ENCODE peak calls at places on chromosome 2, in nine cellular contexts. S, A, F, V, I, C, H, Z and Y are unnamed samples.

GRCh38 chr2:3536682-3537632 is 17.6 kb upstream of the ADI1 start:
- DNase-seq in S (peak), A (peak), F (peak), V (peak), I (no peak), C (peak), H (peak), Z (peak), Y (no peak)

GRCh38 chr2:55885129-55885943 is 38.2 kb downstream of the EFEMP1 start:
- DNase-seq in S (no peak), A (peak), F (no peak), V (no peak), I (no peak), C (peak), H (no peak), Z (peak), Y (no peak)

GRCh38 chr2:196959750-196960392 is 33.4 kb upstream of the PGAP1 start:
- DNase-seq in S (no peak), A (peak), F (no peak), V (no peak), I (no peak), C (no peak), H (no peak), Z (no peak), Y (no peak)

GRCh38 chr2:187138240-187138639 is 289.3 kb upstream of the ZSWIM2 start:
- DNase-seq in S (peak), A (peak), F (peak), V (no peak), I (no peak), C (peak), H (peak), Z (peak), Y (no peak)

GRCh38 chr2:98037206-98037605 is 41.5 kb upstream of the TMEM131 start:
- DNase-seq in S (no peak), A (no peak), F (no peak), V (no peak), I (no peak), C (no peak), H (no peak), Z (no peak), Y (no peak)

GRCh38 chr2:235690082-235690808 is 196.4 kb downstream of the AGAP1 start:
- DNase-seq in S (no peak), A (no peak), F (no peak), V (no peak), I (no peak), C (no peak), H (no peak), Z (peak), Y (no peak)

GRCh38 chr2:40281021-40281940 is 170.6 kb downstream of the SLC8A1 start:
- DNase-seq in S (no peak), A (peak), F (no peak), V (no peak), I (no peak), C (no peak), H (no peak), Z (peak), Y (no peak)

GRCh38 chr2:240875228-240876034 is 6.8 kb downstream of the AGXT start:
- DNase-seq in S (no peak), A (no peak), F (no peak), V (peak), I (no peak), C (no peak), H (no peak), Z (no peak), Y (peak)

GRCh38 chr2:161166538-161167409 is 6.5 kb downstream of the TANK start:
- DNase-seq in S (no peak), A (no peak), F (no peak), V (no peak), I (no peak), C (peak), H (peak), Z (no peak), Y (no peak)

GRCh38 chr2:146212602-146213001 is 1632.2 kb upstream of the ACVR2A start:
- DNase-seq in S (no peak), A (no peak), F (no peak), V (no peak), I (no peak), C (no peak), H (no peak), Z (no peak), Y (no peak)

GRCh38 chr2:230602562-230603230 is 109.9 kb upstream of the CAB39 start:
- DNase-seq in S (no peak), A (no peak), F (no peak), V (peak), I (peak), C (no peak), H (peak), Z (no peak), Y (no peak)

GRCh38 chr2:176931588-176932563 is 280.7 kb upstream of the HNRNPA3 start:
- DNase-seq in S (no peak), A (peak), F (no peak), V (no peak), I (no peak), C (peak), H (peak), Z (no peak), Y (no peak)

GRCh38 chr2:119549236-119549635 is 5.0 kb downstream of the CFAP221 start:
- DNase-seq in S (no peak), A (peak), F (no peak), V (no peak), I (no peak), C (no peak), H (no peak), Z (no peak), Y (no peak)

GRCh38 chr2:142495141-142495540 is 364.3 kb upstream of the LRP1B start:
- DNase-seq in S (no peak), A (no peak), F (no peak), V (no peak), I (no peak), C (no peak), H (no peak), Z (no peak), Y (no peak)

GRCh38 chr2:62287895-62288589 is 92.1 kb downstream of the B3GNT2 start:
- DNase-seq in S (no peak), A (peak), F (no peak), V (no peak), I (peak), C (no peak), H (peak), Z (peak), Y (peak)

GRCh38 chr2:43455735-43456642 is 139.8 kb downstream of the THADA start:
- DNase-seq in S (no peak), A (peak), F (no peak), V (no peak), I (no peak), C (no peak), H (no peak), Z (no peak), Y (no peak)
- TF ChIP-seq CTCF in S (no peak), A (no peak), F (no peak), V (no peak), I (no peak), C (peak), H (peak), Z (no peak), Y (no peak)

GRCh38 chr2:101545940-101546339 is 71.0 kb upstream of the RFX8 start:
- DNase-seq in S (no peak), A (no peak), F (no peak), V (no peak), I (no peak), C (no peak), H (no peak), Z (no peak), Y (no peak)
- TF ChIP-seq CTCF in S (no peak), A (no peak), F (no peak), V (no peak), I (no peak), C (no peak), H (no peak), Z (no peak), Y (no peak)

GRCh38 chr2:102168026-102168425 is 18.8 kb upstream of the IL1RL2 start:
- DNase-seq in S (no peak), A (no peak), F (no peak), V (no peak), I (no peak), C (no peak), H (no peak), Z (no peak), Y (no peak)

GRCh38 chr2:102166189-102166845 is 20.5 kb upstream of the IL1RL2 start:
- DNase-seq in S (no peak), A (peak), F (peak), V (no peak), I (no peak), C (no peak), H (no peak), Z (no peak), Y (no peak)
- TF ChIP-seq CTCF in S (peak), A (peak), F (peak), V (no peak), I (no peak), C (peak), H (no peak), Z (peak), Y (peak)

DNA sequence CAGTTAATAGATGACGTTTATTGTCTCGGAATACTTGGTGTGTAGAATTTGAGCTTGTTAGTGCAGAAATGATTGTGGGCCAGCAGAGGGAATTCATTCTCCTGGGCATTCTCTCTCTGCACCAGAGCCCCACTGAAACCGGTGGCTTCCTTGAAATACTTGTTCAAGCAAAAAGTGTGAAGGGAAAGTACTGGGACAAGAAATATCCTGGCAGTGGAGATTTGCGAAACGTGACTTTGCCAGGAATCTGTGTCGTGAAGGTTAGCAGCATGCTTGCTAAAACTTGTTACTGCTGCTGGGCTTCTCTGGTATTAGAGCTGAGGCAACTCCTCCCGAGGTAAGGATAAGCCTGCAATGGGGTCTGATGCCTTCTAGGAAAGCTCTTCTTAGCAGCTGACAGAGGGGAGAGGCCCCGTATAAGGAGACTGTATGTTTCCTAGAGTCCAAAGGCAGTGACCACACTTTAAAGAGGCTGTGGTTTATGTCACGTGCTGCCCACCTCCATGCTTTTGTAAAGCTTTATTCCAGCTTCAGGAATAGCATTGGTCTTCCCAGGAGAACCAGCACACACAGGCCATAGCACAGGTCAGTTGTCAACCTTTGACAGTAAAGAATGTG is 2.1 kb downstream of the ITGA6 start:
- DNase-seq in S (no peak), A (peak), F (peak), V (no peak), I (no peak), C (no peak), H (no peak), Z (no peak), Y (no peak)
- TF ChIP-seq CTCF in S (no peak), A (peak), F (peak), V (no peak), I (no peak), C (no peak), H (no peak), Z (no peak), Y (no peak)

DNA sequence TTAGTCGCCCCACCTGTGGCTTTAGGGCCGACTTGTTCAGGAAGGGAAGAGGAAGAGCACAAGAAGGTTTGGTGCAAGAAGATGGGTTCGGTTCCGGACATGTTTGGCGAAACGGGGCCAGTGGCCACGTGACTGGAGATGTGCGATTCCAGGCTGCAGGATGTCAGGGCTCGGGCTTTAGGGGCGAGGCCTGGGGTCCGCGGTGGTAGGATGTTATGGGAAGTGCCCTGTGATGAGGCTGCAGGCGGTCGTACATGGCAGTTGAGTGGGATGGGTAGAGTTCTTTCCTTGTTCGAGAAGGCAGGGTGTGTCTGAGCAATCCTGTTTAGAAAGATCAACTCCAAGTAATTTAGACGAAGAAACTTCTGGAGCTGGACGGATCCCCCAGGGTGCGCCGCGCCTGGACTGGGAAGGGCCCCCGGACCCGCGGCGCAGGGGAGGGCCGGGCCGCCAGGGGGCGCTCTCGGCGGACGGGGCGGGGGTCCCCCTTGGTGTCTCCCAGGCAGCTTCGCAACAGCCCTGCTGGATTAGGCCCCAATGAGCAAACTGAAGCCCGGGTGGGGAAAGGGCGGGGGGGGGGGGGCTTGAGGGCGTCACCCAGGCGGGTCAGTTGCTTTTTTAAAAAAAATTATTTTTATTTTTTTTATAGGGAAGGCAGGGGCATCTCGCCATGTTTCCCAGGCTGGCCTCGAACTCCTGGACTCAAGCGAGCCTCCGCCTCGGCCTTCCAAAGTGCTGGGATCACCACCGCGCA is 17.2 kb upstream of the SDC1 start:
- DNase-seq in S (peak), A (no peak), F (peak), V (no peak), I (no peak), C (no peak), H (peak), Z (no peak), Y (no peak)
- TF ChIP-seq CTCF in S (peak), A (peak), F (peak), V (peak), I (no peak), C (peak), H (peak), Z (peak), Y (peak)